ENCODE peak calls at places on chromosomes 11 and 22, in ten cellular contexts. H is PC-3, V is upper lobe of right lung, M is colonic mucosa, P is A673, S is BE2C, B is fibroblast of lung, X is psoas muscle, Y is cardiac muscle cell, C is osteoblast. W is an unnamed sample. For H3K27me3, the result is how much of the 10 kb centered on the place peaks cover.

GRCh38 chr11:11078344-11078743 is 220.5 kb upstream of the ZBED5 start:
- DNase-seq in H (peak), V (no peak), M (no peak), P (no peak), S (no peak), B (peak), X (no peak), Y (peak), C (no peak), W (no peak)

GRCh38 chr11:110951609-110952008 is 239.4 kb upstream of the ARHGAP20 start:
- DNase-seq in H (no peak), V (no peak), M (no peak), P (no peak), S (no peak), B (no peak), X (no peak), Y (no peak), C (no peak), W (no peak)

GRCh38 chr11:12629601-12630313 is 44.5 kb upstream of the TEAD1 start:
- DNase-seq in H (peak), V (no peak), M (no peak), P (no peak), S (no peak), B (peak), X (no peak), Y (peak), C (peak), W (no peak)

GRCh38 chr11:64864473-64865285 is 13.7 kb downstream of the EHD1 start:
- DNase-seq in H (no peak), V (no peak), M (no peak), P (no peak), S (no peak), B (peak), X (peak), Y (peak), C (peak), W (peak)

GRCh38 chr11:76648061-76648460 is 22.5 kb downstream of the LRRC32 start:
- DNase-seq in H (no peak), V (no peak), M (no peak), P (no peak), S (no peak), B (no peak), X (no peak), Y (no peak), C (no peak), W (peak)

GRCh38 chr22:37148031-37148651 is 1.6 kb downstream of the IL2RB start:
- DNase-seq in H (no peak), V (no peak), M (no peak), P (no peak), S (no peak), B (no peak), X (no peak), Y (no peak), C (peak), W (no peak)

GRCh38 chr11:65417702-65418430 is 4.7 kb upstream of the NEAT1 start:
- DNase-seq in H (peak), V (peak), M (no peak), P (peak), S (no peak), B (peak), X (peak), Y (peak), C (no peak), W (peak)

GRCh38 chr11:76419896-76420295 is 24.9 kb upstream of the EMSY start:
- DNase-seq in H (peak), V (no peak), M (no peak), P (peak), S (peak), B (no peak), X (no peak), Y (peak), C (no peak), W (peak)

GRCh38 chr22:46710842-46711241 is 27.2 kb downstream of the CERK start:
- DNase-seq in H (no peak), V (no peak), M (no peak), P (peak), S (no peak), B (no peak), X (no peak), Y (peak), C (no peak), W (no peak)

GRCh38 chr11:10026514-10026913 is 267.5 kb downstream of the SBF2 start:
- DNase-seq in H (peak), V (no peak), M (no peak), P (peak), S (no peak), B (peak), X (no peak), Y (peak), C (no peak), W (no peak)

GRCh38 chr11:95517453-95517852 is 272.1 kb downstream of the FAM76B start:
- DNase-seq in H (no peak), V (no peak), M (no peak), P (no peak), S (no peak), B (peak), X (no peak), Y (peak), C (no peak), W (no peak)

DNA sequence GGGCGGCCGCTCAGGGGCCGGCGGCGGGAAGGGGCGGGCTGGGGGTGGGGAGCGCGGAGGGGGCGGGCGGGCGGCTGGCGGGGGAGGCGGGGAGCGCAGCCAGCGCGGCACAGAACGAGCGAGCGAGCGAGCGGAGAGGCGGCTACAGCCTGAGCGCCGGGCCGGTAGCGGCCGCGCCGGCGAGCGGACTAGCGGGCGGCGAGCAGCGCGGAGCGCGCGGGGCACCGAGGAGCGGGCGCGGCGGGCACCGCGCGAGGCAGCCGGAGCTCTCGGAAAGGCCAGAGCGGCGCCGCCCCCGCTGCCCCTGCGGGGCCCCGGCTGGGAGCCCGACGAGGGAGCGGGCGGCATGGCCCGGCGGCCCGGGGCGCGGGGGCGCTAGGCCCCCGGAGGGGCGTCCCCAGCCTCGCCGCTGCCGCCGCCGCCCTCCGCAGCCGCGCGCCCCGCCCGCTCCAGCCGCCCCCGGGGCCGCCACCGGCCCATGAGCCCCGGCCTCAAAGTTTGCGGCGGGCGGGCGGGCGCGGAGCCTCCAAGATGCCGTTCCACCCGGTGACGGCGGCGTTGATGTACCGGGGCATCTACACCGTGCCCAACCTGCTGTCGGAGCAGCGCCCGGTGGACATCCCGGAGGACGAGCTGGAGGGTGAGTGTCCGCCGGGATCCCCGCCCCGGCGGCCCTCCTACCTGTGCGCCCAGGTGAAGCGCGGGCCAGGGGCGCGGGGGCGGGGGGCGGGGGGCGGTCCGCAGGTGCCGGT is at the start of gene CABP7:
- DNase-seq in H (peak), V (no peak), M (no peak), P (no peak), S (peak), B (no peak), X (no peak), Y (peak), C (no peak), W (no peak)
- H3K27me3 ChIP-seq in H (under half), V (half or more), M (under half), P (under half), S (under half), B (under half), X (under half), Y (half or more), C (under half), W (under half)

GRCh38 chr11:46913484-46913883 is 4.9 kb downstream of the LRP4 start:
- DNase-seq in H (no peak), V (no peak), M (no peak), P (no peak), S (no peak), B (no peak), X (no peak), Y (no peak), C (no peak), W (no peak)
- H3K27me3 ChIP-seq in H (under half), V (under half), M (under half), P (under half), S (under half), B (under half), X (under half), Y (under half), C (under half), W (under half)

DNA sequence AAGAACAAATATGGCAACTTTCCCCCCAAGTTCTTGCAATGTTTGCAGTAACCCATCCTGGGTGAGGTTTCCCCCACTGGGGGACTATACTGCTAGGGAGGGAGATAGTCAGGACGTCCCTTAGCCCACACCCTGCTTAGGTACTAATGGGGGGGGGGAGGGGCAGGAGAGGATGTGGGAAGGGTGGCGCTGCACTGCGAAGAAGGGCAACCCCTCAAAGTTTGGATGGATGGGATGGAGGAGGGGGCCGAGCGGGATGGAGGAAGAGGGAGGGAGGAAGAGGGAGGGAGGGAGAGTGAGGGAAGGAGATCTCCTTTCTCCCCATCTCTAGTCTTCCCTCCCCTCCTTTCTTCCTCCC is 100.6 kb upstream of the HSD17B12 start:
- DNase-seq in H (no peak), V (no peak), M (no peak), P (no peak), S (no peak), B (no peak), X (no peak), Y (no peak), C (no peak), W (no peak)
- H3K27me3 ChIP-seq in H (under half), V (half or more), M (half or more), P (half or more), S (under half), B (half or more), X (under half), Y (half or more), C (half or more), W (half or more)

GRCh38 chr11:62273284-62273683 is 3.3 kb downstream of the SCGB2A2 start:
- DNase-seq in H (no peak), V (no peak), M (no peak), P (no peak), S (no peak), B (no peak), X (no peak), Y (no peak), C (no peak), W (no peak)

GRCh38 chr11:62269654-62270278 is at the start of gene SCGB2A2:
- DNase-seq in H (peak), V (no peak), M (no peak), P (no peak), S (no peak), B (no peak), X (no peak), Y (no peak), C (no peak), W (no peak)

DNA sequence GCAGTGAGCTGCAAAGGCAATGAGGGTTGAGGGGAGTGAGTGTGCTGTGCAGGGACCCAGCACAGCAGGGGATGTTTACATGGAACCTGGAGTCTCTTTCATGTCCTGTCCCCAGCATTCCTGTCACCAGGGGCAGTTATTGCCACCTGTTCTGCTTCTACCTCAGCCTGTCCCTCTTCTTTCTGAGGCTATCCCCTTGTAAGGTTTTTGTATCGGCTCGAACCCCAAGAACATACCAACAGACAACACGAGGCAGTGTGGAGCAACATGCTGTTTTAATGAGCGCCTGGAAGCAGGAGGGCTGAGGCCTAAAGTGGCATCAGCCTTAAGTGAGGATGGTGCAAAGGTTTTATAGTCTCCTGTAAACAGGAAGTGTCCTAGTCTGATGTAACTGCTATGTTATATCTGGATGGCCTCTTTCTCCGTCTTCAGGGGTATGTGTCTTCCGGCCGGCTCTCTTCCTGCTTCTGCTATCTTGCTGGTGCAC is 3.9 kb downstream of the SCGB2A2 start:
- DNase-seq in H (no peak), V (no peak), M (no peak), P (no peak), S (no peak), B (no peak), X (no peak), Y (no peak), C (no peak), W (no peak)
- H3K27me3 ChIP-seq in H (under half), V (under half), M (under half), P (under half), S (under half), B (under half), X (under half), Y (under half), C (under half), W (under half)

GRCh38 chr22:43291381-43291780 is 51.8 kb downstream of the SCUBE1 start:
- DNase-seq in H (no peak), V (no peak), M (no peak), P (no peak), S (no peak), B (no peak), X (no peak), Y (no peak), C (peak), W (no peak)

GRCh38 chr22:43288807-43289417 is 54.3 kb downstream of the SCUBE1 start:
- DNase-seq in H (no peak), V (no peak), M (no peak), P (no peak), S (no peak), B (no peak), X (no peak), Y (no peak), C (no peak), W (no peak)

GRCh38 chr22:43288378-43288777 is 54.8 kb downstream of the SCUBE1 start:
- DNase-seq in H (no peak), V (no peak), M (no peak), P (no peak), S (no peak), B (no peak), X (no peak), Y (no peak), C (no peak), W (no peak)

GRCh38 chr22:43289551-43289963 is 53.6 kb downstream of the SCUBE1 start:
- DNase-seq in H (no peak), V (no peak), M (no peak), P (no peak), S (no peak), B (peak), X (no peak), Y (peak), C (no peak), W (no peak)

DNA sequence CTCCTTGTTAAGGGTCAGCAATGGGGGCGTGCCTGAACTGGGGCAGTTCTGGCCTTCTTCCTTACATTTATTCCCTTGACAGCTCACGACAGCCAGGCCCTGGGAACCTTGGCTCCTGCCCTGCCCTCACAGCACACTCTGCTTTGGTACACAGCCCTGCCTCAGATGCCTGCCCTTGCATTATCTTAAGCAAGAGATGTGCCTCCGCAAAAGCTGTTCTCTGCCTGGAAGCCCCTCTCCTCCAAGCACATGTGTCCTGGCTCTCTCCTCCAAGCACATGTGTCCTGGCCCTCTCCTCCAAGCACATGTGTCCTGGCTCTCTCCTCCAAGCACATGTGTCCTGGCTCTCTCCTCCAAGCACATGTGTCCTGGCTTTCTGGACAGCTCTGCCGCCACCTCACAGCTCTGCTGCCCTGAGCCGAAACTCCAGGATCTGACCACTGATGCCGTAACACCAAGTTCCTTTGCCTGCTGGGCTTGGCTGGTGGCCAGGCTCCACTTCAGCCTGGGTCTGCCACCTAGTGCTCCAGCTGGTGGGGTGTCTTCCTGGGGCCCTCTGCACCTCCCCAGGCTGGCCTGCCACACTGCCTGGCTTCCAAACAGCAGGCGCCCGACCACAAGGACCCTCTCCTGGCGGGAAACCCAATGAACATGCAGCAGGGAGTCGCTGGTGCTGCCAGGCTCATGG is 53.1 kb downstream of the SCUBE1 start:
- DNase-seq in H (no peak), V (peak), M (no peak), P (peak), S (peak), B (peak), X (peak), Y (peak), C (no peak), W (peak)
- H3K27me3 ChIP-seq in H (under half), V (under half), M (under half), P (under half), S (under half), B (under half), X (under half), Y (under half), C (under half), W (under half)

GRCh38 chr11:93411705-93412104 is 81.2 kb downstream of the DEUP1 start:
- DNase-seq in H (no peak), V (no peak), M (no peak), P (no peak), S (no peak), B (no peak), X (no peak), Y (no peak), C (no peak), W (no peak)

GRCh38 chr11:93403930-93404329 is 73.4 kb downstream of the DEUP1 start:
- DNase-seq in H (no peak), V (no peak), M (no peak), P (no peak), S (no peak), B (no peak), X (no peak), Y (no peak), C (no peak), W (no peak)

GRCh38 chr11:93407777-93408401 is 77.3 kb downstream of the DEUP1 start:
- DNase-seq in H (no peak), V (no peak), M (no peak), P (no peak), S (no peak), B (peak), X (no peak), Y (peak), C (no peak), W (no peak)
- H3K27me3 ChIP-seq in H (under half), V (under half), M (under half), P (under half), S (under half), B (under half), X (under half), Y (under half), C (under half), W (under half)

DNA sequence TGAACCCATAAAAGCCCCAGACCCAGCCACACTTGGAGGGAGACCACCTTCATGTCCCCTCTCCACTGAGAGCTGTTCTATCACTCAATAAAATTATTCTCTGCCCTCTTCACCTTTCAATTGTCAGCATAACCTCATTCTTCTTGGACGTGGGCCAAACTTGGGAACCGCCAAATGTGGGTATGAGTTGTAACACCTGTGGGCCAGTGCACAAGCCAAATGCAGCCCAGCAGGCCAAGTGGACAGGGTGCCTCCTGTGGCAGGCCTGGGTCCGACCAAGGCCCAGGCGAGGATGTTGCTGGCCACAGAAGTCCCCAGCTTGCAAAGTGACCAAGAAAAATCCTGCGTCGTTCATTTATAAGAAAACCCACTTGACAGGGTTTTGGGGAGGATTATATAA is 621.2 kb downstream of the METTL15 start:
- DNase-seq in H (no peak), V (peak), M (no peak), P (no peak), S (no peak), B (no peak), X (no peak), Y (no peak), C (no peak), W (no peak)
- H3K27me3 ChIP-seq in H (under half), V (under half), M (under half), P (under half), S (under half), B (under half), X (under half), Y (under half), C (under half), W (under half)

GRCh38 chr11:45576461-45577215 is 88.8 kb downstream of the CHST1 start:
- DNase-seq in H (no peak), V (no peak), M (no peak), P (no peak), S (no peak), B (no peak), X (no peak), Y (no peak), C (no peak), W (peak)

GRCh38 chr11:45573728-45574127 is 91.7 kb downstream of the CHST1 start:
- DNase-seq in H (no peak), V (no peak), M (no peak), P (no peak), S (no peak), B (no peak), X (no peak), Y (no peak), C (no peak), W (no peak)

GRCh38 chr11:45578286-45578685 is 87.1 kb downstream of the CHST1 start:
- DNase-seq in H (no peak), V (no peak), M (no peak), P (peak), S (no peak), B (no peak), X (no peak), Y (no peak), C (no peak), W (no peak)

GRCh38 chr11:45580399-45580798 is 85.0 kb downstream of the CHST1 start:
- DNase-seq in H (peak), V (peak), M (no peak), P (peak), S (no peak), B (peak), X (no peak), Y (peak), C (peak), W (peak)

GRCh38 chr11:45577755-45578154 is 87.7 kb downstream of the CHST1 start:
- DNase-seq in H (no peak), V (no peak), M (no peak), P (no peak), S (no peak), B (no peak), X (no peak), Y (no peak), C (no peak), W (no peak)
- H3K27me3 ChIP-seq in H (under half), V (under half), M (under half), P (under half), S (under half), B (under half), X (under half), Y (under half), C (under half), W (under half)

DNA sequence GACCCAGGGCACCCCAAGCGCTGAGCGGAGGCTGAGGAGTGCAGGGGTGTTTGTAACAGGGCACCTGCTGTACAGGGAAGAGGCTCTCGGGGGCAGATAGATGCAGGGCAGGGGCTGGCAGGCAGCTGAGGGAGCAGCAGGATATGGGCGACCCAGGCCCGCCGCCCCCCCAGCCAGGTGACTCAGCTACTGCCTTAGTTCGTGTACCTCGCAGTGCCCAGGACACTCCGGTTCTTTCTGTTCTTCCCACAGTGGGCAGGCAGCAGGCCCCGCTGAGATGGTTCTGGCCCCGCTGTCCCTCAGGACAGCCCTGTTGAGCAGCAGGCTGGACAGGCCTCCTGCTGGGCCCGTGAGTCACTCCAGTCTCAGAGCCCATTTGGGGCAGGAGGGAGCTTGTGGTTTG is 16.2 kb downstream of the PHLDA2 start:
- DNase-seq in H (peak), V (no peak), M (no peak), P (no peak), S (no peak), B (peak), X (no peak), Y (peak), C (peak), W (no peak)
- H3K27me3 ChIP-seq in H (under half), V (under half), M (under half), P (under half), S (under half), B (under half), X (under half), Y (under half), C (under half), W (under half)